ENCODE peak calls at places on chromosomes 3 and 15, in ten cellular contexts. X is EL; G is hepatocyte; I is astrocyte of the spinal cord; Z is amniotic stem cell; F is stimulated activated CD8-positive, alpha-beta memory T cell treated with anti-CD3 and anti-CD28 coated beads, Interleukin-4, amount 100 ng/mL, for 48 hours; K is NCI-H1105; H is sciatic nerve; R is posterior vena cava; T is left colon. D is an unnamed sample.

GRCh38 chr3:150278843-150279341 is 129.2 kb upstream of the TSC22D2 start:
- DNase-seq in X (no peak), G (peak), I (no peak), Z (no peak), F (no peak), K (peak), H (no peak), R (no peak), T (peak), D (no peak)

GRCh38 chr3:131277836-131278497 is 103.6 kb upstream of the NUDT16 start:
- DNase-seq in X (peak), G (no peak), I (peak), Z (no peak), F (no peak), K (no peak), H (no peak), R (no peak), T (no peak), D (no peak)

GRCh38 chr3:72231439-72232196 is 446.7 kb upstream of the PROK2 start:
- DNase-seq in X (no peak), G (no peak), I (no peak), Z (no peak), F (no peak), K (no peak), H (no peak), R (no peak), T (no peak), D (no peak)

GRCh38 chr3:45198264-45199260 is 27.5 kb downstream of the TMEM158 start:
- DNase-seq in X (no peak), G (no peak), I (no peak), Z (no peak), F (no peak), K (no peak), H (no peak), R (no peak), T (no peak), D (no peak)

GRCh38 chr3:52355526-52355925 is 39.4 kb downstream of the DNAH1 start:
- DNase-seq in X (no peak), G (no peak), I (no peak), Z (no peak), F (no peak), K (no peak), H (no peak), R (peak), T (no peak), D (no peak)

GRCh38 chr3:34225828-34226227 is 427.4 kb downstream of the PDCD6IP start:
- DNase-seq in X (no peak), G (no peak), I (no peak), Z (no peak), F (no peak), K (no peak), H (no peak), R (no peak), T (no peak), D (no peak)

GRCh38 chr3:71063768-71064287 is 519.7 kb downstream of the FOXP1 start:
- DNase-seq in X (peak), G (peak), I (no peak), Z (no peak), F (peak), K (no peak), H (no peak), R (no peak), T (no peak), D (no peak)

GRCh38 chr15:59180946-59181345 is 25.7 kb upstream of the LDHAL6B start:
- DNase-seq in X (peak), G (no peak), I (no peak), Z (no peak), F (no peak), K (no peak), H (no peak), R (no peak), T (no peak), D (no peak)

GRCh38 chr3:177694316-177694715 is 497.0 kb upstream of the TBL1XR1 start:
- DNase-seq in X (no peak), G (peak), I (peak), Z (no peak), F (no peak), K (no peak), H (no peak), R (no peak), T (no peak), D (no peak)

GRCh38 chr3:27325419-27325818 is 43.8 kb downstream of the NEK10 start:
- DNase-seq in X (peak), G (no peak), I (no peak), Z (no peak), F (no peak), K (no peak), H (no peak), R (no peak), T (no peak), D (no peak)

GRCh38 chr3:158098834-158099424 is 7.3 kb downstream of the SHOX2 start:
- DNase-seq in X (peak), G (no peak), I (no peak), Z (no peak), F (no peak), K (no peak), H (no peak), R (no peak), T (no peak), D (no peak)

GRCh38 chr15:49637857-49638256 is 17.0 kb downstream of the DTWD1 start:
- DNase-seq in X (no peak), G (no peak), I (no peak), Z (no peak), F (no peak), K (no peak), H (no peak), R (no peak), T (no peak), D (no peak)

GRCh38 chr3:61893840-61894566 is 332.6 kb downstream of the PTPRG start:
- DNase-seq in X (no peak), G (no peak), I (no peak), Z (no peak), F (no peak), K (no peak), H (no peak), R (no peak), T (no peak), D (no peak)

GRCh38 chr3:52056521-52056967 is at the start of gene DUSP7:
- DNase-seq in X (peak), G (peak), I (peak), Z (no peak), F (peak), K (peak), H (peak), R (peak), T (peak), D (peak)

GRCh38 chr3:181410870-181411269 is 300.9 kb upstream of the SOX2 start:
- DNase-seq in X (no peak), G (no peak), I (no peak), Z (no peak), F (no peak), K (no peak), H (no peak), R (no peak), T (no peak), D (no peak)

GRCh38 chr15:79967331-79968182 is 3.4 kb downstream of the BCL2A1 start:
- DNase-seq in X (no peak), G (no peak), I (no peak), Z (no peak), F (peak), K (no peak), H (no peak), R (no peak), T (no peak), D (no peak)

GRCh38 chr3:158489181-158489580 is 81.8 kb upstream of the MLF1 start:
- DNase-seq in X (no peak), G (no peak), I (no peak), Z (no peak), F (no peak), K (no peak), H (no peak), R (no peak), T (no peak), D (no peak)

GRCh38 chr3:50474717-50475116 is 28.7 kb downstream of the CACNA2D2 start:
- DNase-seq in X (peak), G (no peak), I (peak), Z (no peak), F (no peak), K (no peak), H (no peak), R (no peak), T (no peak), D (no peak)

GRCh38 chr3:98556164-98557130 is 24.7 kb downstream of the GPR15 start:
- DNase-seq in X (peak), G (no peak), I (no peak), Z (no peak), F (peak), K (no peak), H (no peak), R (no peak), T (no peak), D (no peak)

GRCh38 chr15:60721706-60722105 is 242.8 kb upstream of the ICE2 start:
- DNase-seq in X (peak), G (peak), I (peak), Z (peak), F (no peak), K (no peak), H (no peak), R (no peak), T (no peak), D (no peak)

GRCh38 chr3:93984618-93985017 is 4.7 kb downstream of the ARL13B start:
- DNase-seq in X (no peak), G (no peak), I (no peak), Z (no peak), F (no peak), K (no peak), H (no peak), R (no peak), T (no peak), D (no peak)

GRCh38 chr3:65901236-65901635 is 137.5 kb downstream of the MAGI1 start:
- DNase-seq in X (no peak), G (no peak), I (no peak), Z (no peak), F (no peak), K (no peak), H (no peak), R (no peak), T (no peak), D (no peak)

GRCh38 chr3:160343132-160343531 is 55.9 kb downstream of the IFT80 start:
- DNase-seq in X (peak), G (peak), I (peak), Z (peak), F (no peak), K (peak), H (no peak), R (no peak), T (no peak), D (no peak)

GRCh38 chr3:23324745-23325144 is 121.6 kb downstream of the UBE2E2 start:
- DNase-seq in X (peak), G (no peak), I (peak), Z (no peak), F (no peak), K (no peak), H (no peak), R (no peak), T (no peak), D (no peak)

GRCh38 chr15:101017041-101017754 is 98.0 kb downstream of the LRRK1 start:
- DNase-seq in X (no peak), G (no peak), I (no peak), Z (no peak), F (peak), K (no peak), H (peak), R (peak), T (no peak), D (peak)

D was measured in left lobe of liver.